ENCODE peak calls at places on chromosomes 13 and 19, in four cellular contexts. One of them, this sample, is unnamed.

GRCh38 chr13:59946924-59947323 is 216.8 kb downstream of the DIAPH3 start:
- DNase-seq in hypothalamus: no peak
- DNase-seq in cardiac fibroblast: peak
- DNase-seq in NCI-H187 treated with DMSO at 0.1 percent for 48 hours: no peak
- DNase-seq in this sample: no peak

GRCh38 chr13:24664726-24665409 is 15.3 kb upstream of the ATP12A start:
- DNase-seq in hypothalamus: no peak
- DNase-seq in cardiac fibroblast: no peak
- DNase-seq in NCI-H187 treated with DMSO at 0.1 percent for 48 hours: no peak
- DNase-seq in this sample: no peak

GRCh38 chr13:89383891-89384290 is 1712.7 kb downstream of the SLITRK5 start:
- DNase-seq in NCI-H187 treated with DMSO at 0.1 percent for 48 hours: no peak
- DNase-seq in hypothalamus: no peak
- DNase-seq in cardiac fibroblast: no peak
- DNase-seq in this sample: no peak

GRCh38 chr13:51781246-51782022 is 22.5 kb downstream of the DHRS12 start:
- DNase-seq in NCI-H187 treated with DMSO at 0.1 percent for 48 hours: no peak
- DNase-seq in cardiac fibroblast: peak
- DNase-seq in hypothalamus: no peak
- DNase-seq in this sample: peak

GRCh38 chr13:110683203-110683883 is 22.6 kb downstream of the CARS2 start:
- DNase-seq in hypothalamus: no peak
- DNase-seq in cardiac fibroblast: peak
- DNase-seq in NCI-H187 treated with DMSO at 0.1 percent for 48 hours: no peak
- DNase-seq in this sample: peak

GRCh38 chr19:30815889-30816580 is 443.9 kb downstream of the ZNF536 start:
- DNase-seq in hypothalamus: no peak
- DNase-seq in cardiac fibroblast: no peak
- DNase-seq in NCI-H187 treated with DMSO at 0.1 percent for 48 hours: no peak
- DNase-seq in this sample: no peak

GRCh38 chr13:28704919-28705318 is 13.9 kb downstream of the SLC46A3 start:
- DNase-seq in NCI-H187 treated with DMSO at 0.1 percent for 48 hours: no peak
- DNase-seq in hypothalamus: no peak
- DNase-seq in cardiac fibroblast: no peak
- DNase-seq in this sample: no peak

GRCh38 chr19:38209671-38210457 is 14.2 kb downstream of the DPF1 start:
- DNase-seq in NCI-H187 treated with DMSO at 0.1 percent for 48 hours: no peak
- DNase-seq in cardiac fibroblast: peak
- DNase-seq in hypothalamus: peak
- DNase-seq in this sample: peak

GRCh38 chr19:44947041-44947581 is 1.3 kb downstream of the APOC2 start:
- DNase-seq in cardiac fibroblast: no peak
- DNase-seq in hypothalamus: no peak
- DNase-seq in NCI-H187 treated with DMSO at 0.1 percent for 48 hours: no peak
- DNase-seq in this sample: no peak

GRCh38 chr13:51562011-51562671 is 22.1 kb upstream of the WDFY2 start:
- DNase-seq in NCI-H187 treated with DMSO at 0.1 percent for 48 hours: no peak
- DNase-seq in cardiac fibroblast: no peak
- DNase-seq in hypothalamus: no peak
- DNase-seq in this sample: no peak

GRCh38 chr19:8610041-8610927 is at the start of gene ADAMTS10:
- DNase-seq in cardiac fibroblast: peak
- DNase-seq in hypothalamus: peak
- DNase-seq in NCI-H187 treated with DMSO at 0.1 percent for 48 hours: no peak
- DNase-seq in this sample: peak

GRCh38 chr19:35311901-35312665 is 16.9 kb upstream of the CD22 start:
- DNase-seq in hypothalamus: no peak
- DNase-seq in NCI-H187 treated with DMSO at 0.1 percent for 48 hours: no peak
- DNase-seq in cardiac fibroblast: no peak
- DNase-seq in this sample: no peak

GRCh38 chr19:9885077-9885552 is 50.0 kb downstream of the PIN1 start:
- DNase-seq in cardiac fibroblast: peak
- DNase-seq in NCI-H187 treated with DMSO at 0.1 percent for 48 hours: no peak
- DNase-seq in hypothalamus: peak
- DNase-seq in this sample: peak

GRCh38 chr19:46861691-46862503 is 1.1 kb downstream of the ARHGAP35 start:
- DNase-seq in hypothalamus: peak
- DNase-seq in cardiac fibroblast: peak
- DNase-seq in NCI-H187 treated with DMSO at 0.1 percent for 48 hours: no peak
- DNase-seq in this sample: peak

GRCh38 chr19:29714953-29715694 is at the start of gene C19orf12:
- DNase-seq in hypothalamus: peak
- DNase-seq in cardiac fibroblast: peak
- DNase-seq in NCI-H187 treated with DMSO at 0.1 percent for 48 hours: no peak
- DNase-seq in this sample: peak

GRCh38 chr19:3980353-3981251 is 4.7 kb downstream of the EEF2 start:
- DNase-seq in NCI-H187 treated with DMSO at 0.1 percent for 48 hours: no peak
- DNase-seq in cardiac fibroblast: no peak
- DNase-seq in hypothalamus: no peak
- DNase-seq in this sample: peak

GRCh38 chr19:14149509-14149994 is 13.2 kb upstream of the ASF1B start:
- DNase-seq in cardiac fibroblast: peak
- DNase-seq in NCI-H187 treated with DMSO at 0.1 percent for 48 hours: no peak
- DNase-seq in hypothalamus: peak
- DNase-seq in this sample: peak

GRCh38 chr19:5742051-5742450 is 21.6 kb downstream of the CATSPERD start:
- DNase-seq in cardiac fibroblast: no peak
- DNase-seq in NCI-H187 treated with DMSO at 0.1 percent for 48 hours: no peak
- DNase-seq in hypothalamus: no peak
- DNase-seq in this sample: no peak

GRCh38 chr13:61170791-61171330 is 244.8 kb downstream of the PCDH20 start:
- DNase-seq in NCI-H187 treated with DMSO at 0.1 percent for 48 hours: no peak
- DNase-seq in cardiac fibroblast: no peak
- DNase-seq in hypothalamus: peak
- DNase-seq in this sample: no peak

GRCh38 chr13:51590966-51591627 is 6.8 kb downstream of the WDFY2 start:
- DNase-seq in cardiac fibroblast: peak
- DNase-seq in NCI-H187 treated with DMSO at 0.1 percent for 48 hours: peak
- DNase-seq in hypothalamus: no peak
- DNase-seq in this sample: peak

GRCh38 chr13:79459906-79460305 is 21.0 kb upstream of the NDFIP2 start:
- DNase-seq in NCI-H187 treated with DMSO at 0.1 percent for 48 hours: no peak
- DNase-seq in hypothalamus: no peak
- DNase-seq in cardiac fibroblast: no peak
- DNase-seq in this sample: no peak

GRCh38 chr19:17687857-17688784 is at the start of gene UNC13A:
- DNase-seq in cardiac fibroblast: peak
- DNase-seq in NCI-H187 treated with DMSO at 0.1 percent for 48 hours: no peak
- DNase-seq in hypothalamus: peak
- DNase-seq in this sample: peak

GRCh38 chr13:80083516-80084085 is 257.3 kb downstream of the SPRY2 start:
- DNase-seq in hypothalamus: no peak
- DNase-seq in NCI-H187 treated with DMSO at 0.1 percent for 48 hours: no peak
- DNase-seq in cardiac fibroblast: peak
- DNase-seq in this sample: peak

GRCh38 chr13:99974939-99975561 is 3.5 kb upstream of the ZIC5 start:
- DNase-seq in hypothalamus: no peak
- DNase-seq in NCI-H187 treated with DMSO at 0.1 percent for 48 hours: no peak
- DNase-seq in cardiac fibroblast: no peak
- DNase-seq in this sample: no peak

GRCh38 chr19:41936416-41936850 is 8.2 kb upstream of the ERFL start:
- DNase-seq in hypothalamus: no peak
- DNase-seq in NCI-H187 treated with DMSO at 0.1 percent for 48 hours: no peak
- DNase-seq in cardiac fibroblast: no peak
- DNase-seq in this sample: no peak

GRCh38 chr13:56773148-56773547 is 367.6 kb upstream of the PRR20A start:
- DNase-seq in NCI-H187 treated with DMSO at 0.1 percent for 48 hours: no peak
- DNase-seq in cardiac fibroblast: no peak
- DNase-seq in hypothalamus: no peak
- DNase-seq in this sample: no peak

GRCh38 chr19:45408830-45409593 is 2.6 kb downstream of the POLR1G start:
- DNase-seq in cardiac fibroblast: no peak
- DNase-seq in hypothalamus: no peak
- DNase-seq in NCI-H187 treated with DMSO at 0.1 percent for 48 hours: no peak
- DNase-seq in this sample: no peak

GRCh38 chr19:35224681-35225604 is 3.6 kb downstream of the FAM187B start:
- DNase-seq in hypothalamus: no peak
- DNase-seq in cardiac fibroblast: no peak
- DNase-seq in NCI-H187 treated with DMSO at 0.1 percent for 48 hours: no peak
- DNase-seq in this sample: no peak

GRCh38 chr13:44174769-44175425 is 198.7 kb upstream of the SERP2 start:
- DNase-seq in hypothalamus: no peak
- DNase-seq in NCI-H187 treated with DMSO at 0.1 percent for 48 hours: no peak
- DNase-seq in cardiac fibroblast: peak
- DNase-seq in this sample: no peak

GRCh38 chr19:50818859-50819472 is 4.6 kb downstream of the KLK1 start:
- DNase-seq in hypothalamus: no peak
- DNase-seq in NCI-H187 treated with DMSO at 0.1 percent for 48 hours: no peak
- DNase-seq in cardiac fibroblast: no peak
- DNase-seq in this sample: no peak

GRCh38 chr13:48888613-48889012 is 87.1 kb upstream of the FNDC3A start:
- DNase-seq in hypothalamus: no peak
- DNase-seq in cardiac fibroblast: no peak
- DNase-seq in NCI-H187 treated with DMSO at 0.1 percent for 48 hours: no peak
- DNase-seq in this sample: no peak

GRCh38 chr13:45121421-45121820 is 1.1 kb downstream of the GTF2F2 start:
- DNase-seq in NCI-H187 treated with DMSO at 0.1 percent for 48 hours: no peak
- DNase-seq in cardiac fibroblast: peak
- DNase-seq in hypothalamus: no peak
- DNase-seq in this sample: peak

GRCh38 chr13:109657395-109657794 is 129.0 kb downstream of the IRS2 start:
- DNase-seq in hypothalamus: no peak
- DNase-seq in cardiac fibroblast: peak
- DNase-seq in NCI-H187 treated with DMSO at 0.1 percent for 48 hours: no peak
- DNase-seq in this sample: no peak

GRCh38 chr19:49896863-49897621 is at the start of gene IL4I1:
- DNase-seq in NCI-H187 treated with DMSO at 0.1 percent for 48 hours: no peak
- DNase-seq in hypothalamus: no peak
- DNase-seq in cardiac fibroblast: peak
- DNase-seq in this sample: peak

GRCh38 chr19:5369962-5370367 is 29.4 kb upstream of the PTPRS start:
- DNase-seq in NCI-H187 treated with DMSO at 0.1 percent for 48 hours: no peak
- DNase-seq in hypothalamus: peak
- DNase-seq in cardiac fibroblast: peak
- DNase-seq in this sample: peak

GRCh38 chr19:28715157-28715556 is 497.8 kb downstream of the UQCRFS1 start:
- DNase-seq in cardiac fibroblast: no peak
- DNase-seq in hypothalamus: no peak
- DNase-seq in NCI-H187 treated with DMSO at 0.1 percent for 48 hours: no peak
- DNase-seq in this sample: no peak

GRCh38 chr19:49472936-49473335 is 1.1 kb upstream of the FLT3LG start:
- DNase-seq in cardiac fibroblast: no peak
- DNase-seq in hypothalamus: no peak
- DNase-seq in NCI-H187 treated with DMSO at 0.1 percent for 48 hours: no peak
- DNase-seq in this sample: no peak

GRCh38 chr19:16381756-16382401 is 57.3 kb downstream of the KLF2 start:
- DNase-seq in NCI-H187 treated with DMSO at 0.1 percent for 48 hours: no peak
- DNase-seq in hypothalamus: peak
- DNase-seq in cardiac fibroblast: peak
- DNase-seq in this sample: no peak

This sample was measured in lung microvascular endothelial cell.